ENCODE peak calls at places on chromosomes 3 and 15, in five cellular contexts. R is brain microvascular endothelial cell; A is stimulated activated naive CD8-positive, alpha-beta T cell treated with anti-CD3 and anti-CD28 coated beads, Interleukin-15, amount 100 ng/mL, for 72 hours; D is NCI-H1417; K is AG09309. W is an unnamed sample.
A peak's percentile ranks its signal among the peaks of the same experiment; 100 is the strongest.

GRCh38 chr3:119401502-119402440 is 61.6 kb downstream of the TMEM39A start:
- DNase-seq in R (no peak), A (no peak), D (no peak), K (no peak), W (no peak)

GRCh38 chr15:23395832-23396231 is 41.3 kb downstream of the GOLGA8S start:
- DNase-seq in R (no peak), A (no peak), D (no peak), K (no peak), W (no peak)

GRCh38 chr3:126528800-126529541 is 5.0 kb downstream of the CHST13 start:
- DNase-seq in R (no peak), A (no peak), D (no peak), K (peak; percentile 14), W (no peak)

GRCh38 chr3:23283625-23284024 is 80.5 kb downstream of the UBE2E2 start:
- DNase-seq in R (no peak), A (no peak), D (no peak), K (no peak), W (no peak)

GRCh38 chr3:193762657-193763056 is 169.6 kb downstream of the OPA1 start:
- DNase-seq in R (no peak), A (no peak), D (no peak), K (no peak), W (no peak)

GRCh38 chr15:78695849-78696248 is 54.8 kb upstream of the CHRNB4 start:
- DNase-seq in R (no peak), A (no peak), D (no peak), K (no peak), W (no peak)

GRCh38 chr3:107765524-107765923 is 242.8 kb downstream of the BBX start:
- DNase-seq in R (no peak), A (no peak), D (no peak), K (no peak), W (no peak)

GRCh38 chr3:129313983-129314756 is 35.5 kb downstream of the HMCES start:
- DNase-seq in R (no peak), A (peak; percentile 63), D (no peak), K (peak; percentile 14), W (no peak)

GRCh38 chr3:11530153-11530721 is 113.5 kb downstream of the VGLL4 start:
- DNase-seq in R (peak; percentile 96), A (no peak), D (peak; percentile 29), K (peak; percentile 97), W (no peak)

GRCh38 chr3:98772022-98772421 is 8.9 kb downstream of the ST3GAL6 start:
- DNase-seq in R (no peak), A (no peak), D (peak; percentile 18), K (no peak), W (no peak)

GRCh38 chr3:181610083-181610972 is 101.4 kb upstream of the SOX2 start:
- DNase-seq in R (no peak), A (no peak), D (no peak), K (no peak), W (no peak)

GRCh38 chr15:28111552-28111951 is 12.4 kb upstream of the OCA2 start:
- DNase-seq in R (no peak), A (no peak), D (no peak), K (no peak), W (no peak)

GRCh38 chr3:32757618-32758374 is 60.0 kb upstream of the TRIM71 start:
- DNase-seq in R (no peak), A (no peak), D (no peak), K (no peak), W (no peak)

GRCh38 chr15:52068004-52068403 is 44.6 kb downstream of the BCL2L10 start:
- DNase-seq in R (no peak), A (no peak), D (no peak), K (no peak), W (no peak)

W was measured in T-helper 2 cell treated with Interferon-gamma antibody and Interleukin-4, amounts not matched to agents 5 μg/mL and 100 μg/mL, for 36 hours.